ENCODE peak calls at places on chromosomes 5 and 9, in six cellular contexts. I is tibial artery; L is NCI-H2081; B is stimulated activated CD8-positive, alpha-beta memory T cell treated with anti-CD3 and anti-CD28 coated beads, Interleukin-4, amount 100 ng/mL, for 24 hours; M is endothelial cell; Z is iris pigment epithelial cell. V is an unnamed sample.

GRCh38 chr9:110217656-110218099 is 9.7 kb upstream of the C9orf152 start:
- DNase-seq in Z (peak), M (no peak), B (no peak), L (peak), I (no peak), V (peak)

GRCh38 chr9:135983745-135984710 is 22.9 kb upstream of the UBAC1 start:
- DNase-seq in M (no peak), L (no peak), Z (no peak), B (no peak), I (no peak), V (no peak)

GRCh38 chr5:132215329-132215728 is 12.3 kb downstream of the P4HA2 start:
- DNase-seq in M (no peak), I (peak), B (no peak), L (no peak), Z (peak), V (no peak)

GRCh38 chr5:140883927-140884697 is 2.2 kb downstream of the PCDHA13 start:
- DNase-seq in Z (no peak), L (no peak), B (no peak), M (no peak), I (no peak), V (no peak)

GRCh38 chr9:81705578-81705977 is 16.2 kb upstream of the TLE1 start:
- DNase-seq in B (no peak), L (no peak), I (no peak), M (no peak), Z (no peak), V (no peak)

GRCh38 chr5:74017786-74018211 is 391.8 kb downstream of the ARHGEF28 start:
- DNase-seq in L (peak), Z (peak), B (no peak), I (no peak), M (no peak), V (no peak)

GRCh38 chr9:127779136-127779981 is 893 bp upstream of the SH2D3C start:
- DNase-seq in B (peak), I (no peak), L (no peak), M (no peak), Z (no peak), V (no peak)

GRCh38 chr9:130371196-130371966 is 73.4 kb upstream of the ASS1 start:
- DNase-seq in L (no peak), I (no peak), Z (no peak), M (no peak), B (no peak), V (no peak)

GRCh38 chr5:154271466-154271865 is 80.9 kb downstream of the GALNT10 start:
- DNase-seq in Z (no peak), L (no peak), B (no peak), M (no peak), I (no peak), V (no peak)

GRCh38 chr5:52665544-52665943 is 122.2 kb upstream of the ITGA1 start:
- DNase-seq in B (no peak), L (no peak), I (no peak), M (no peak), Z (peak), V (no peak)

GRCh38 chr9:135488527-135488926 is 8.9 kb downstream of the PPP1R26 start:
- DNase-seq in B (no peak), M (no peak), L (no peak), I (no peak), Z (no peak), V (no peak)

GRCh38 chr9:129643706-129644105 is 1.8 kb upstream of the ASB6 start:
- DNase-seq in Z (no peak), I (no peak), L (no peak), B (no peak), M (no peak), V (no peak)

V was measured in HAP-1.